ENCODE peak calls at places on chromosomes 5 and 9, in eight cellular contexts. E, J, L, Y, U, M, G and T are unnamed samples.

GRCh38 chr9:129141066-129142041 is 30.1 kb downstream of the PTPA start:
- DNase-seq in E (no peak), J (peak), L (peak), Y (peak), U (peak), M (no peak), G (peak), T (peak)

GRCh38 chr5:77590347-77590746 is 48.2 kb downstream of the OTP start:
- DNase-seq in E (no peak), J (no peak), L (no peak), Y (no peak), U (no peak), M (no peak), G (no peak), T (peak)

GRCh38 chr5:91090995-91091394 is 292.1 kb downstream of the ARRDC3 start:
- DNase-seq in E (no peak), J (no peak), L (no peak), Y (no peak), U (no peak), M (no peak), G (no peak), T (no peak)

GRCh38 chr9:111008148-111009075 is 29.9 kb downstream of the LPAR1 start:
- DNase-seq in E (no peak), J (peak), L (no peak), Y (no peak), U (no peak), M (no peak), G (no peak), T (no peak)

GRCh38 chr9:134989206-134990065 is 71.7 kb upstream of the FCN1 start:
- DNase-seq in E (no peak), J (no peak), L (no peak), Y (no peak), U (no peak), M (no peak), G (no peak), T (no peak)

GRCh38 chr9:37952731-37953130 is 48.8 kb upstream of the SLC25A51 start:
- DNase-seq in E (no peak), J (peak), L (no peak), Y (no peak), U (peak), M (no peak), G (no peak), T (no peak)

GRCh38 chr5:172106511-172107356 is 81.3 kb downstream of the STK10 start:
- DNase-seq in E (peak), J (peak), L (peak), Y (peak), U (no peak), M (peak), G (peak), T (no peak)

GRCh38 chr9:70952131-70952727 is 169.2 kb downstream of the TRPM3 start:
- DNase-seq in E (no peak), J (no peak), L (no peak), Y (no peak), U (no peak), M (no peak), G (no peak), T (no peak)

GRCh38 chr5:28548856-28549255 is 1510.5 kb upstream of the CDH9 start:
- DNase-seq in E (no peak), J (no peak), L (no peak), Y (no peak), U (peak), M (no peak), G (no peak), T (no peak)

GRCh38 chr9:129725841-129726251 is 27.0 kb downstream of the PTGES start:
- DNase-seq in E (no peak), J (no peak), L (no peak), Y (no peak), U (peak), M (no peak), G (no peak), T (no peak)

GRCh38 chr9:134929560-134930158 is 11.9 kb upstream of the FCN1 start:
- DNase-seq in E (no peak), J (no peak), L (no peak), Y (no peak), U (no peak), M (no peak), G (no peak), T (no peak)

GRCh38 chr5:146025108-146025507 is 80.3 kb downstream of the PLAC8L1 start:
- DNase-seq in E (no peak), J (no peak), L (peak), Y (no peak), U (no peak), M (no peak), G (no peak), T (no peak)

GRCh38 chr9:78899006-78899405 is 602.1 kb downstream of the PSAT1 start:
- DNase-seq in E (no peak), J (no peak), L (no peak), Y (no peak), U (no peak), M (no peak), G (no peak), T (no peak)

GRCh38 chr5:74974451-74975089 is 77.8 kb downstream of the GCNT4 start:
- DNase-seq in E (peak), J (no peak), L (no peak), Y (no peak), U (no peak), M (no peak), G (no peak), T (no peak)

GRCh38 chr5:54533541-54534179 is 16.1 kb downstream of the SNX18 start:
- DNase-seq in E (no peak), J (no peak), L (peak), Y (peak), U (no peak), M (no peak), G (peak), T (no peak)

GRCh38 chr5:55541056-55541635 is 6.4 kb upstream of the PLPP1 start:
- DNase-seq in E (no peak), J (no peak), L (no peak), Y (no peak), U (no peak), M (no peak), G (no peak), T (no peak)

GRCh38 chr5:90830058-90830457 is 271.5 kb downstream of the ADGRV1 start:
- DNase-seq in E (no peak), J (no peak), L (no peak), Y (no peak), U (no peak), M (no peak), G (no peak), T (no peak)

GRCh38 chr5:58455966-58456365 is 3.9 kb downstream of the PLK2 start:
- DNase-seq in E (no peak), J (no peak), L (no peak), Y (no peak), U (no peak), M (no peak), G (no peak), T (no peak)